ENCODE peak calls at places on chromosomes 3 and 15, in seven cellular contexts. One of them, this sample, is unnamed. For H3K36me3 and H3K27me3, the result is how much of the 10 kb centered on the place peaks cover.

GRCh38 chr3:28989646-28990089 is 291.2 kb upstream of the RBMS3 start:
- DNase-seq in esophagus muscularis mucosa: no peak
- DNase-seq in psoas muscle: no peak
- DNase-seq in MM.1S: peak
- DNase-seq in adipocyte: peak
- DNase-seq in tibial artery: no peak
- DNase-seq in testis: no peak
- DNase-seq in this sample: no peak

GRCh38 chr3:197737749-197738462 is 1.2 kb upstream of the RUBCN start:
- DNase-seq in esophagus muscularis mucosa: no peak
- DNase-seq in psoas muscle: no peak
- DNase-seq in MM.1S: no peak
- DNase-seq in adipocyte: no peak
- DNase-seq in tibial artery: no peak
- DNase-seq in testis: no peak
- DNase-seq in this sample: no peak

GRCh38 chr3:60669636-60670035 is 581.6 kb downstream of the FHIT start:
- DNase-seq in esophagus muscularis mucosa: no peak
- DNase-seq in psoas muscle: no peak
- DNase-seq in MM.1S: no peak
- DNase-seq in adipocyte: no peak
- DNase-seq in tibial artery: no peak
- DNase-seq in testis: no peak
- DNase-seq in this sample: peak

GRCh38 chr3:150931710-150932109 is 26.5 kb upstream of the MINDY4B start:
- DNase-seq in esophagus muscularis mucosa: no peak
- DNase-seq in psoas muscle: no peak
- DNase-seq in MM.1S: no peak
- DNase-seq in adipocyte: no peak
- DNase-seq in tibial artery: no peak
- DNase-seq in testis: no peak
- DNase-seq in this sample: no peak

GRCh38 chr3:59678042-59678707 is 628.4 kb upstream of the CFAP20DC start:
- DNase-seq in esophagus muscularis mucosa: no peak
- DNase-seq in psoas muscle: no peak
- DNase-seq in MM.1S: no peak
- DNase-seq in adipocyte: no peak
- DNase-seq in tibial artery: no peak
- DNase-seq in testis: no peak
- DNase-seq in this sample: no peak

GRCh38 chr3:61571516-61572336 is 10.4 kb downstream of the PTPRG start:
- DNase-seq in esophagus muscularis mucosa: peak
- DNase-seq in psoas muscle: peak
- DNase-seq in MM.1S: no peak
- DNase-seq in adipocyte: peak
- DNase-seq in tibial artery: peak
- DNase-seq in testis: no peak
- DNase-seq in this sample: no peak

GRCh38 chr15:99106417-99107220 is 1.7 kb downstream of the SYNM start:
- DNase-seq in esophagus muscularis mucosa: no peak
- DNase-seq in psoas muscle: peak
- DNase-seq in MM.1S: no peak
- DNase-seq in adipocyte: no peak
- DNase-seq in tibial artery: no peak
- DNase-seq in testis: no peak
- DNase-seq in this sample: no peak

GRCh38 chr3:21859124-21859781 is 108.2 kb upstream of the ZNF385D start:
- DNase-seq in esophagus muscularis mucosa: no peak
- DNase-seq in psoas muscle: no peak
- DNase-seq in MM.1S: no peak
- DNase-seq in adipocyte: no peak
- DNase-seq in tibial artery: no peak
- DNase-seq in testis: no peak
- DNase-seq in this sample: no peak

GRCh38 chr3:120983841-120984240 is 75.8 kb downstream of the STXBP5L start:
- DNase-seq in esophagus muscularis mucosa: no peak
- DNase-seq in psoas muscle: no peak
- DNase-seq in MM.1S: no peak
- DNase-seq in adipocyte: no peak
- DNase-seq in tibial artery: no peak
- DNase-seq in testis: no peak
- DNase-seq in this sample: peak

GRCh38 chr15:30023798-30024295 is 58.9 kb upstream of the GOLGA8J start:
- DNase-seq in esophagus muscularis mucosa: no peak
- DNase-seq in psoas muscle: no peak
- DNase-seq in MM.1S: no peak
- DNase-seq in adipocyte: peak
- DNase-seq in tibial artery: no peak
- DNase-seq in testis: peak
- DNase-seq in this sample: no peak

GRCh38 chr3:52568066-52568465 is 31.7 kb downstream of the UQCC5 start:
- DNase-seq in esophagus muscularis mucosa: no peak
- DNase-seq in psoas muscle: no peak
- DNase-seq in MM.1S: no peak
- DNase-seq in adipocyte: no peak
- DNase-seq in tibial artery: no peak
- DNase-seq in testis: no peak
- DNase-seq in this sample: no peak

GRCh38 chr15:28923726-28924280 is 38.0 kb downstream of the APBA2 start:
- DNase-seq in esophagus muscularis mucosa: no peak
- DNase-seq in psoas muscle: no peak
- DNase-seq in MM.1S: peak
- DNase-seq in adipocyte: no peak
- DNase-seq in tibial artery: no peak
- DNase-seq in testis: no peak
- DNase-seq in this sample: peak

GRCh38 chr15:68192117-68192516 is 13.0 kb downstream of the CALML4 start:
- DNase-seq in esophagus muscularis mucosa: no peak
- DNase-seq in psoas muscle: no peak
- DNase-seq in MM.1S: no peak
- DNase-seq in adipocyte: no peak
- DNase-seq in tibial artery: no peak
- DNase-seq in testis: no peak
- DNase-seq in this sample: peak

GRCh38 chr15:43211336-43211735 is 9.5 kb downstream of the EPB42 start:
- DNase-seq in esophagus muscularis mucosa: no peak
- DNase-seq in psoas muscle: no peak
- DNase-seq in MM.1S: no peak
- DNase-seq in adipocyte: no peak
- DNase-seq in tibial artery: no peak
- DNase-seq in testis: peak
- DNase-seq in this sample: peak

GRCh38 chr15:43210807-43211206 is 10.0 kb downstream of the EPB42 start:
- DNase-seq in esophagus muscularis mucosa: peak
- DNase-seq in psoas muscle: no peak
- DNase-seq in MM.1S: no peak
- DNase-seq in adipocyte: no peak
- DNase-seq in tibial artery: no peak
- DNase-seq in testis: peak
- DNase-seq in this sample: peak

GRCh38 chr15:43210172-43210745 is 10.6 kb downstream of the EPB42 start:
- DNase-seq in esophagus muscularis mucosa: peak
- DNase-seq in psoas muscle: no peak
- DNase-seq in MM.1S: no peak
- DNase-seq in adipocyte: no peak
- DNase-seq in tibial artery: no peak
- DNase-seq in testis: peak
- DNase-seq in this sample: peak

GRCh38 chr15:43208052-43209002 is 12.5 kb downstream of the EPB42 start:
- DNase-seq in esophagus muscularis mucosa: peak
- DNase-seq in psoas muscle: no peak
- DNase-seq in MM.1S: no peak
- DNase-seq in adipocyte: no peak
- DNase-seq in tibial artery: no peak
- DNase-seq in testis: no peak
- DNase-seq in this sample: peak

DNA sequence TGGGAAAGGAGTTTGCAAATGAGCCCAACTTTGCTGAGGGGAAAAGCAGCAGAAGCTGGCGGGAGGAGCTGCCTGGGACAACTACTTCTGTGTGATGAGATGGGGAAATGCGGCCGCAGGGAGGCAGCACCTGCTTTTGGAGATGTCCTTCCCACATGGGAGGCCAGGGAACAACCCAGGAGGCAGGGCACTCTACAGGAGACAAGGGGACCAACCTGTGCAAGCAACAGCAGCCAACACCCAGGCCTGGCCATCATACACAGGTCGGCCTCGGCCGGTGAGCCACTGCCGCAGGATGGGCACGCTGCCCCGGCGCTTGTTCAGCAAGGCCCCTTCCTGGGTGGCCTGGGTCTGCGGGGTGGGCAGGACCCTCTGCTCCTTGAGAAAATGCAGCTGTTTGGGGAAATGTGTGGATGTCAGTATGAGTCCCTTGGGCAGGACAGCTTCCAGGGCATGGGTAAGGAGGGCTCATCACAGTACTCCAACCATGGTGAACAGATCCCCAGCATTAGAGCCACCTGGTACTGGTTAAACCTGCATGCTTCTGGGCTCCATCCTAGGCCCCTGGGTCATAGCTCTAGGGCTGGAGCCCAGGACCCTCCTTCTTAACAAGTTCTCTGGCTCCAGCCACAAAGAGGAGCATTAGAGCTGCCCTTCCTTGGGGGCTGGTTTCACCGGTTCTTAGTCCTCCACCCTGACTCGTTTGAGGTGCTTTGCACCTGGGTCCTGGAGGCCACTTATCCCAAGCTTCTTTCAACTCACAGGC is 11.6 kb downstream of the EPB42 start:
- DNase-seq in esophagus muscularis mucosa: peak
- DNase-seq in psoas muscle: no peak
- DNase-seq in MM.1S: no peak
- DNase-seq in adipocyte: peak
- DNase-seq in tibial artery: no peak
- DNase-seq in testis: peak
- DNase-seq in this sample: peak
- H3K4me3 ChIP-seq in esophagus muscularis mucosa: no peak
- H3K4me3 ChIP-seq in psoas muscle: no peak
- H3K4me3 ChIP-seq in MM.1S: no peak
- H3K4me3 ChIP-seq in adipocyte: no peak
- H3K4me3 ChIP-seq in tibial artery: no peak
- H3K4me3 ChIP-seq in testis: no peak
- H3K4me3 ChIP-seq in this sample: no peak

GRCh38 chr15:100665570-100665969 is 63.2 kb downstream of the ASB7 start:
- DNase-seq in esophagus muscularis mucosa: no peak
- DNase-seq in psoas muscle: no peak
- DNase-seq in MM.1S: no peak
- DNase-seq in adipocyte: peak
- DNase-seq in tibial artery: no peak
- DNase-seq in testis: peak
- DNase-seq in this sample: no peak

GRCh38 chr15:100668321-100668690 is 65.9 kb downstream of the ASB7 start:
- DNase-seq in esophagus muscularis mucosa: no peak
- DNase-seq in psoas muscle: no peak
- DNase-seq in MM.1S: no peak
- DNase-seq in adipocyte: no peak
- DNase-seq in tibial artery: no peak
- DNase-seq in testis: no peak
- DNase-seq in this sample: no peak

GRCh38 chr15:100670505-100671021 is 68.2 kb downstream of the ASB7 start:
- DNase-seq in esophagus muscularis mucosa: no peak
- DNase-seq in psoas muscle: no peak
- DNase-seq in MM.1S: no peak
- DNase-seq in adipocyte: no peak
- DNase-seq in tibial artery: no peak
- DNase-seq in testis: no peak
- DNase-seq in this sample: no peak

GRCh38 chr15:100669260-100669659 is 66.9 kb downstream of the ASB7 start:
- DNase-seq in esophagus muscularis mucosa: no peak
- DNase-seq in psoas muscle: no peak
- DNase-seq in MM.1S: no peak
- DNase-seq in adipocyte: no peak
- DNase-seq in tibial artery: no peak
- DNase-seq in testis: no peak
- DNase-seq in this sample: no peak

GRCh38 chr15:100667405-100668320 is 65.3 kb downstream of the ASB7 start:
- DNase-seq in esophagus muscularis mucosa: no peak
- DNase-seq in psoas muscle: no peak
- DNase-seq in MM.1S: no peak
- DNase-seq in adipocyte: no peak
- DNase-seq in tibial artery: no peak
- DNase-seq in testis: peak
- DNase-seq in this sample: peak
- H3K36me3 ChIP-seq in esophagus muscularis mucosa: under half
- H3K36me3 ChIP-seq in psoas muscle: under half
- H3K36me3 ChIP-seq in MM.1S: under half
- H3K36me3 ChIP-seq in adipocyte: under half
- H3K36me3 ChIP-seq in tibial artery: under half
- H3K36me3 ChIP-seq in testis: under half
- H3K36me3 ChIP-seq in this sample: under half

GRCh38 chr3:148694116-148694515 is 3.6 kb upstream of the AGTR1 start:
- DNase-seq in esophagus muscularis mucosa: no peak
- DNase-seq in psoas muscle: no peak
- DNase-seq in MM.1S: no peak
- DNase-seq in adipocyte: no peak
- DNase-seq in tibial artery: no peak
- DNase-seq in testis: no peak
- DNase-seq in this sample: no peak

GRCh38 chr3:148698190-148698806 is 595 bp downstream of the AGTR1 start:
- DNase-seq in esophagus muscularis mucosa: no peak
- DNase-seq in psoas muscle: peak
- DNase-seq in MM.1S: no peak
- DNase-seq in adipocyte: peak
- DNase-seq in tibial artery: no peak
- DNase-seq in testis: no peak
- DNase-seq in this sample: no peak

DNA sequence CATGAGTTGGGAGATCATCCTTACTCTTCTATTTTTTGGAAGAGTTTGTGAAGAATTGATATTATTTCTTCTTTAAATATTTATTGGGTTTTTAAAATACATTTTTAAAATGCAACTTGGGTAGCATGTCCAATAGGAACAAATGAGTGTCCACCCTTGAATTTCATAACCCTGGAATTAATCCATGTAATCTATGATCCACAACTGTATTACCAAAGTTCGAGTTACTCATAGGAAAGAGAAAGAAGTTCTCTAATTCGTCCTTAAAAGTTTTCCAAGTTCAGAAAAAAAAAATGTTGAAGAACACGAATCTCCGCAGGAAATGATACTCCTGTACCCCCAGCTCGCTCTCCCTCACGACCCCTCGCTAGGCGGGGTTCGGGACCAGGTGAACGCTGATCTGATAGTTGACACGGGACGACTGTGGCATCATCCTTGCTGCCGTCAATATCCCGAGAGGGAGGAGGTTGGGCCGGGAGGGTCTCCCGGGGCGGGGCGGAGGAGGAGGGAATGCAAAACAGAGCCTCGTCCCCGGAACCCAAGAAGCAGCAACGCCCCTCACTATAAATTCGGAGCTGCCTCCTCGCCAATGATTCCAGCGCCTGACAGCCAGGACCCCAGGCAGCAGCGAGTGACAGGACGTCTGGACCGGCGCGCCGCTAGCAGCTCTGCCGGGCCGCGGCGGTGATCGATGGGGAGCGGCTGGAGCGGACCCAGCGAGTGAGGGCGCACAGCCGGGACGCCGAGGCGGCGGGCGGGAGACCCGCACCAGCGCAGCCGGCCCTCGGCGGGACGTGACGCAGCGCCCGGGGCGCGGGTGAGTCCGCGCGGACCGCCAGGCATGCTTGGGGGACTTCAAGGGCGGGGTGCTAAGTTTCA is at the start of gene AGTR1:
- DNase-seq in esophagus muscularis mucosa: no peak
- DNase-seq in psoas muscle: peak
- DNase-seq in MM.1S: no peak
- DNase-seq in adipocyte: peak
- DNase-seq in tibial artery: peak
- DNase-seq in testis: peak
- DNase-seq in this sample: peak
- H3K27me3 ChIP-seq in esophagus muscularis mucosa: under half
- H3K27me3 ChIP-seq in psoas muscle: under half
- H3K27me3 ChIP-seq in MM.1S: under half
- H3K27me3 ChIP-seq in adipocyte: under half
- H3K27me3 ChIP-seq in tibial artery: under half
- H3K27me3 ChIP-seq in testis: under half
- H3K27me3 ChIP-seq in this sample: under half

GRCh38 chr3:128579927-128580326 is 70.7 kb downstream of the RPN1 start:
- DNase-seq in esophagus muscularis mucosa: no peak
- DNase-seq in psoas muscle: no peak
- DNase-seq in MM.1S: no peak
- DNase-seq in adipocyte: no peak
- DNase-seq in tibial artery: no peak
- DNase-seq in testis: no peak
- DNase-seq in this sample: no peak
- H3K4me3 ChIP-seq in esophagus muscularis mucosa: no peak
- H3K4me3 ChIP-seq in psoas muscle: no peak
- H3K4me3 ChIP-seq in MM.1S: no peak
- H3K4me3 ChIP-seq in adipocyte: no peak
- H3K4me3 ChIP-seq in tibial artery: no peak
- H3K4me3 ChIP-seq in testis: no peak
- H3K4me3 ChIP-seq in this sample: no peak